ENCODE peak calls at places on chromosome 9, in four cellular contexts. H is stomach; S is CD8-positive, alpha-beta memory T cell; A is upper lobe of left lung. M is an unnamed sample.

GRCh38 chr9:72203205-72203803 is 54.1 kb downstream of the GDA start:
- DNase-seq in A (no peak), S (no peak), H (no peak), M (no peak)

GRCh38 chr9:4315582-4316215 is 15.8 kb upstream of the GLIS3 start:
- DNase-seq in H (peak; percentile 82), S (peak; percentile 72), A (no peak), M (peak; percentile 81)

GRCh38 chr9:104802110-104802509 is 38.2 kb downstream of the NIPSNAP3B start:
- DNase-seq in S (no peak), A (no peak), H (no peak), M (no peak)

GRCh38 chr9:18362901-18363685 is 110.9 kb upstream of the ADAMTSL1 start:
- DNase-seq in A (no peak), H (no peak), S (no peak), M (no peak)

GRCh38 chr9:124001865-124002525 is 9.6 kb upstream of the LHX2 start:
- DNase-seq in A (no peak), H (no peak), S (no peak), M (no peak)

GRCh38 chr9:16315720-16316119 is 554.8 kb downstream of the BNC2 start:
- DNase-seq in A (no peak), H (no peak), S (no peak), M (no peak)

GRCh38 chr9:97811534-97812246 is 41.3 kb upstream of the FOXE1 start:
- DNase-seq in S (no peak), A (no peak), H (no peak), M (no peak)

GRCh38 chr9:70477907-70478480 is 63.5 kb upstream of the KLF9 start:
- DNase-seq in H (peak; percentile 63), A (no peak), S (no peak), M (no peak)

GRCh38 chr9:112135706-112136105 is 39.4 kb downstream of the SUSD1 start:
- DNase-seq in A (no peak), S (no peak), H (peak; percentile 31), M (no peak)

GRCh38 chr9:130995399-130995941 is 13.5 kb upstream of the LAMC3 start:
- DNase-seq in A (no peak), H (no peak), S (no peak), M (no peak)

GRCh38 chr9:109517798-109518435 is 19.8 kb upstream of the PTPN3 start:
- DNase-seq in H (peak; percentile 66), S (no peak), A (no peak), M (peak; percentile 73)

GRCh38 chr9:33782395-33783152 is 12.8 kb upstream of the PRSS3 start:
- DNase-seq in A (no peak), H (no peak), S (no peak), M (no peak)

GRCh38 chr9:115164511-115164974 is 46.6 kb upstream of the TNC start:
- DNase-seq in S (no peak), A (no peak), H (no peak), M (no peak)

GRCh38 chr9:29701536-29701935 is 2128.3 kb upstream of the C9orf72 start:
- DNase-seq in H (no peak), A (no peak), S (no peak), M (no peak)

GRCh38 chr9:100057624-100058023 is 41.2 kb downstream of the ERP44 start:
- DNase-seq in A (no peak), S (no peak), H (no peak), M (no peak)

GRCh38 chr9:115058175-115058574 is 59.8 kb downstream of the TNC start:
- DNase-seq in A (no peak), S (no peak), H (no peak), M (no peak)

GRCh38 chr9:130759738-130760137 is 66.2 kb downstream of the EXOSC2 start:
- DNase-seq in H (no peak), S (no peak), A (no peak), M (no peak)

GRCh38 chr9:31542384-31543055 is 841.9 kb upstream of the ACO1 start:
- DNase-seq in A (no peak), H (no peak), S (peak; percentile 6), M (no peak)

GRCh38 chr9:93183663-93184438 is at the start of gene WNK2:
- DNase-seq in S (peak; percentile 46), A (peak; percentile 88), H (peak; percentile 65), M (no peak)

DNA sequence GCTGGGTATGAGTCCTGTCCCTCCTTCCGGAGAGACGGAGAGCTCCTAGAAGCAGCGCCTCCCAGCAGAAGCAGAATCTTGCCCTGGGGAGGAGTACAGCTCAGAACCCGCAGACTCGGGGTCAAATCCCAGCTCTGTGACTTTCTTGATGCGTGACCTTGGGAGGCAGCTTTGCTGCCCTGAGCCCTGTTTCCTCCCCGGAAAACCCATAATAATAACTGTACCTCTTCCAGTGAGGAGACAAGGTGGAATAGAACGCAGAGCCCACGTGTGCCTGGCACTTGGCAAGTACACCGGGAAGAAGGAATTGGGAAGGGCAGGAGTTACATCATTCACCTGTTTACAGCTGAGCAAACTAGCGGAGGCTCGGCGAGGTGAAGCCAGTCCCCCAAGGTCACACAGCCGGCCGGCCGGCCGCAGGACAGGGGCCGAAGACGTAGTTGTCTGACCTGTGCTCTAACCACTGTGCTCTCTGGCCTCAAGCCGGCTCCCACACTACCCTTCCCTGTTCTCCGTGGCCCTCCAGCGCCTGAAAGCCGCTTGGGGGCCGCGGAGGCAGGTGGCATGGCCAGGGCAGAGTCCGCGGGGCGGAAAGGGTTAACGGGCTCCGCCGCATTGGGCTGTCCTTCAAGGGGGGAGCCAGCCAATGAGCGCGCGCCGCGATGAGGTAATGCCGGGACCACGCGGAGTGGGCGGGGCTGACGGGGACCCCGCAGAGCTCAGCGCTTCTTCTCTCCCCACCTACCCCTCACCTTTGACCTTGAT is 125.3 kb downstream of the C9orf50 start:
- DNase-seq in H (peak; percentile 96), S (peak; percentile 75), A (peak; percentile 98), M (peak; percentile 96)
- H3K27ac ChIP-seq in H (peak overlapping the region; percentile 98), S (peak overlapping the region; percentile 84), A (peak overlapping the region; percentile 93), M (peak overlapping the region; percentile 100)

GRCh38 chr9:6897831-6898230 is 140.1 kb downstream of the KDM4C start:
- DNase-seq in A (no peak), H (peak; percentile 58), S (no peak), M (no peak)
- H3K27ac ChIP-seq in A (no peak overlapping the region), H (no peak overlapping the region), S (no peak overlapping the region), M (no peak overlapping the region)

GRCh38 chr9:37289631-37290030 is 132.9 kb upstream of the GRHPR start:
- DNase-seq in H (no peak), A (no peak), S (no peak), M (no peak)

GRCh38 chr9:37293664-37294524 is 128.6 kb upstream of the GRHPR start:
- DNase-seq in S (no peak), H (no peak), A (no peak), M (no peak)

GRCh38 chr9:37290366-37290765 is 132.1 kb upstream of the GRHPR start:
- DNase-seq in H (no peak), S (no peak), A (no peak), M (no peak)

GRCh38 chr9:37292896-37293295 is 129.6 kb upstream of the GRHPR start:
- DNase-seq in A (no peak), H (no peak), S (no peak), M (no peak)

DNA sequence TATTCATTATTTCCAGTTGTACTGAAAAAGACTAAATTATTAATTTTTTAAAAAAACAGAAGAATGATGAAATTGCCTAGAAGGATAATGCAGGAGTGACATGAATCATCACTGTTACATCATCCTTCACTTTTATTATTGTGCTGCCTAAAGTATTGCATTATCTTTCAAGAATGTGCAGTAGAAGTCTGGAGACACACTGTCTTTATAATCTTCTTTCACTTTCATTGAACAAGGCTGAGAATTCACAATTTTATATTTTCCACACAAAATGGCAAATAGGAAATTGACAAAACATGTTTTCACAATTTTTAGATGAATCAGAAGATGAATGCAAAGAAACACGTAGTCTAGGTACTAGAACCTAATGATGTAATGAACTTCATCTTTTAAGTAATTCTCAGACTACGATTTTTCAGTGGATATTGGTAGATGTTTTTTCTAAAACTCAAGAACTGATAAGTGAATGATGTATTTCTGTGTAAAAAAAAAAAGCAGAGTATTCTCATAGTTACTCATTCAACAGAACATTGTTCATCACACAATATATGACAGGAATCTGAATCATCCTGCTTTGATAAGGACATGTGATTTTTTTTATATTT is 131.5 kb upstream of the GRHPR start:
- DNase-seq in H (no peak), A (no peak), S (no peak), M (no peak)
- H3K27ac ChIP-seq in H (no peak overlapping the region), A (no peak overlapping the region), S (no peak overlapping the region), M (no peak overlapping the region)

GRCh38 chr9:136570191-136570845 is 24.5 kb upstream of the NOTCH1 start:
- DNase-seq in S (no peak), H (no peak), A (peak; percentile 50), M (no peak)

GRCh38 chr9:136571525-136571924 is 25.7 kb upstream of the NOTCH1 start:
- DNase-seq in S (no peak), H (no peak), A (peak; percentile 58), M (no peak)

GRCh38 chr9:136572596-136573313 is 26.9 kb upstream of the NOTCH1 start:
- DNase-seq in H (no peak), A (peak; percentile 42), S (no peak), M (no peak)

GRCh38 chr9:136570916-136571315 is 25.1 kb upstream of the NOTCH1 start:
- DNase-seq in H (no peak), S (no peak), A (peak; percentile 50), M (no peak)

GRCh38 chr9:136572003-136572595 is 26.3 kb upstream of the NOTCH1 start:
- DNase-seq in S (no peak), H (no peak), A (peak; percentile 80), M (no peak)
- H3K27ac ChIP-seq in S (no peak overlapping the region), H (no peak overlapping the region), A (no peak overlapping the region), M (no peak overlapping the region)

DNA sequence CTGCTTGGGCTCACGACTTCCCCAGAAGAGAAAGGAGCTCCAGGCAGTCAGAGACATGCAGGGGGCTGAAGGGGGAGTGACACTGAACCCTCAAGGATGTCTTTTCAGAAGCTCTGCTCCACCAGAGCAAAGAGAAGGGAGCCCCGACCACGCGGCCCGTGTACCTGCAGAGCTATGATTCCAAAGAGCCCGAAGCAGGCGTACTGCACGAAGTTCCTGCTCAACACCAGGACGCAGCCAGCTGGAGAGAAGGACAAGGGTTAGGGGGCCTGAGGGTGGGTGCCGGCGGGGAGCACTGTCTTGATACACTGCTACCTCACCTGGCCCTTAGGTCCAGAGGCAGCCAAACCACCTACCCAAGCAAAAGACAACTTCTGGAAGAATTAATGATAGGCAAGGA is 9.4 kb downstream of the SURF4 start:
- DNase-seq in S (no peak), A (no peak), H (no peak), M (no peak)
- H3K27ac ChIP-seq in S (no peak overlapping the region), A (no peak overlapping the region), H (no peak overlapping the region), M (no peak overlapping the region)

GRCh38 chr9:125515281-125515680 is 191.7 kb downstream of the MAPKAP1 start:
- DNase-seq in H (no peak), A (no peak), S (no peak), M (no peak)
- H3K27ac ChIP-seq in H (no peak overlapping the region), A (no peak overlapping the region), S (no peak overlapping the region), M (no peak overlapping the region)